ENCODE peak calls at places on chromosome 9, in four cellular contexts. J is pancreas, L is AG08396, O is activated T-cell treated with anti-CD3 and anti-CD28 coated beads for 24 hours. S is an unnamed sample.

GRCh38 chr9:78294290-78295176 is 2.4 kb upstream of the PSAT1 start:
- DNase-seq in J (no peak), L (no peak), O (no peak), S (no peak)

GRCh38 chr9:4066120-4066519 is 233.7 kb downstream of the GLIS3 start:
- DNase-seq in J (no peak), L (no peak), O (no peak), S (no peak)

GRCh38 chr9:96236854-96237545 is 65.0 kb downstream of the HSD17B3 start:
- DNase-seq in J (no peak), L (no peak), O (no peak), S (no peak)

GRCh38 chr9:117825609-117826347 is 121.6 kb downstream of the TLR4 start:
- DNase-seq in J (no peak), L (no peak), O (peak; percentile 26), S (no peak)

GRCh38 chr9:128342971-128343680 is 2.8 kb downstream of the SLC27A4 start:
- DNase-seq in J (no peak), L (no peak), O (no peak), S (no peak)

GRCh38 chr9:6076856-6077255 is 61.4 kb upstream of the RANBP6 start:
- DNase-seq in J (no peak), L (no peak), O (no peak), S (no peak)

GRCh38 chr9:130499804-130500263 is 55.1 kb downstream of the ASS1 start:
- DNase-seq in J (no peak), L (no peak), O (no peak), S (no peak)

GRCh38 chr9:2260401-2261306 is 245.5 kb downstream of the SMARCA2 start:
- DNase-seq in J (no peak), L (peak; percentile 54), O (no peak), S (peak; percentile 40)

GRCh38 chr9:14031761-14032279 is 282.1 kb downstream of the NFIB start:
- DNase-seq in J (no peak), L (no peak), O (no peak), S (no peak)

GRCh38 chr9:127417130-127418036 is 6.8 kb upstream of the ZNF79 start:
- DNase-seq in J (no peak), L (no peak), O (no peak), S (no peak)

GRCh38 chr9:136975624-136976023 is 1.7 kb upstream of the PTGDS start:
- DNase-seq in J (no peak), L (peak; percentile 50), O (no peak), S (no peak)

GRCh38 chr9:136023401-136024225 is 62.4 kb upstream of the UBAC1 start:
- DNase-seq in J (no peak), L (peak; percentile 74), O (no peak), S (peak; percentile 50)

GRCh38 chr9:7103382-7104170 is 345.8 kb downstream of the KDM4C start:
- DNase-seq in J (no peak), L (no peak), O (no peak), S (no peak)